ENCODE peak calls at places on chromosome 15, in eight cellular contexts. L, C, U, K, T, S, Q and Y are unnamed samples.

GRCh38 chr15:35936284-35936683 is 390.3 kb upstream of the DPH6 start:
- DNase-seq in C (no peak), U (peak; percentile 31), L (no peak), K (no peak), Q (no peak), S (no peak), T (no peak), Y (no peak)

GRCh38 chr15:93209690-93210425 is 120.8 kb upstream of the RGMA start:
- DNase-seq in L (peak; percentile 0), C (peak; percentile 22), U (no peak), S (no peak), Q (no peak), T (no peak), K (no peak), Y (no peak)

GRCh38 chr15:31511707-31512310 is 185.2 kb downstream of the KLF13 start:
- DNase-seq in K (no peak), T (no peak), S (peak; percentile 67), L (no peak), Q (no peak), U (no peak), C (no peak), Y (no peak)

GRCh38 chr15:59420108-59420507 is 17.9 kb upstream of the FAM81A start:
- DNase-seq in T (no peak), L (no peak), U (no peak), S (no peak), C (no peak), K (no peak), Q (no peak), Y (no peak)

GRCh38 chr15:94524565-94524964 is 293.2 kb downstream of the MCTP2 start:
- DNase-seq in Q (no peak), U (no peak), S (no peak), T (no peak), L (no peak), C (peak; percentile 77), K (no peak), Y (no peak)

GRCh38 chr15:68790910-68791309 is 29.8 kb downstream of the ANP32A start:
- DNase-seq in Q (no peak), S (no peak), K (no peak), L (no peak), U (no peak), C (no peak), T (no peak), Y (no peak)

GRCh38 chr15:31303434-31304073 is 23.1 kb upstream of the KLF13 start:
- DNase-seq in Q (peak; percentile 60), U (peak; percentile 57), C (no peak), T (no peak), S (no peak), K (peak; percentile 58), L (no peak), Y (peak; percentile 86)

GRCh38 chr15:67174864-67175573 is 79.4 kb downstream of the AAGAB start:
- DNase-seq in C (peak; percentile 99), L (peak; percentile 52), Q (no peak), S (no peak), K (no peak), U (no peak), T (no peak), Y (no peak)

GRCh38 chr15:45499426-45499825 is 23.1 kb downstream of the SLC30A4 start:
- DNase-seq in C (no peak), T (no peak), S (no peak), Q (no peak), L (peak; percentile 57), K (no peak), U (no peak), Y (no peak)

GRCh38 chr15:56760186-56760585 is 26.9 kb upstream of the ZNF280D start:
- DNase-seq in C (peak; percentile 28), U (no peak), Q (no peak), S (no peak), K (no peak), T (no peak), L (peak; percentile 48), Y (no peak)

GRCh38 chr15:101244039-101244781 is 7.6 kb downstream of the CHSY1 start:
- DNase-seq in L (peak; percentile 62), C (no peak), Q (no peak), U (no peak), S (no peak), K (no peak), T (no peak), Y (no peak)

DNA sequence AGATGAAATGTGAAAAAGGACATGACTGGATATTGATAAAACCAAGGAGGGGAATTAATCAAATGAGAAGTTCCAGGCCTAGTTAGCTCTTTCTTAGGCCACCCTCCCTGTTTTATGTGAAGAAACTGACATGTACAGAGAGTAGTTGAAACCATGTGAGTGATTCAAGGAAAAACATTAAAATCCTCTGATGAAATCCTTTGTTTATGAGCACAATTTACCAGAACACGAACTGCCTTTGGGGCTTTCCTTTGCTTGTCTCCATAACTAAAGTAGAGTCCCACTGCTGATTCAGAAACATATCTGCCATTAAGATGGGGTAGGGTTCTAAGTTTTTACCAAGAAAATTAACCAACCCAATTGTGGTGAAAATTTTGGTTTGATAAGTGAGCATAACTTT is 558.3 kb downstream of the NR2F2 start:
- DNase-seq in Q (no peak), T (no peak), C (no peak), S (no peak), L (no peak), U (no peak), K (no peak), Y (no peak)
- H3K27ac ChIP-seq in Q (no peak overlapping the region), T (no peak overlapping the region), C (no peak overlapping the region), S (no peak overlapping the region), L (no peak overlapping the region), U (no peak overlapping the region), K (no peak overlapping the region), Y (no peak overlapping the region)

GRCh38 chr15:41567261-41567660 is 8.2 kb downstream of the TYRO3 start:
- DNase-seq in K (no peak), L (no peak), S (no peak), T (no peak), Q (no peak), C (no peak), U (no peak), Y (no peak)
- H3K27ac ChIP-seq in K (no peak overlapping the region), L (no peak overlapping the region), S (no peak overlapping the region), T (no peak overlapping the region), Q (no peak overlapping the region), C (no peak overlapping the region), U (peak overlapping the region; percentile 99), Y (no peak overlapping the region)

DNA sequence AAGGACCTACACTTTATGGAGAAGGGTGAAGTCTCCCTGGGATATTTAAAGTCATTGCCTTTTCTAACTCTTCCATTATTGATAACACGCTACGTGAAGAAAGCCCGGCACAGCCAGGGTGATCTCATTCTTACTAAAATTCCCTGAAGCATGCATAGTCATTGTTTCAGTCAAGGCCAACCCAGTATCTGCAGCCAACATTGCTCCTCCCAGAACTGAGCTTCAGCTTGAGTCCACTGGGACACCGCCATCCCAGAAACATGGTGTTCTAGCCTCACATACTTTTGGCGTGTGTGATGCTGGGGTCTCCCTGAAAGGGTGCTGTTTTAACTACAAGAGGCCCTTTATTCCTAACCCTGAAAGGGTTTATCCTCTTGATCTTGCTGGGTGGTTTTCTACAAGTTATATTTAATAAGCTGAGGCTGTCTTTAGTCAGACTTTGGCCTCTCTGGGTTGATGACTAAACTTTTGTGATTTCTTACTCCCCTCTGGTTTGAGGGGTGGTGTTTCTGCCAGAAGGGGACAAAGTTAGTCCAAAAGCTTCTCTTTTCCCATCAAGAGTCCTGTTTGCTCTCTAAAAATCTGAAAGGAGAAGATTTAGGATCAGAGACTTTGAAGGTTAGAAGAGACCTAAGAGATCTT is 26.0 kb upstream of the FBN1 start:
- DNase-seq in L (peak; percentile 91), Q (peak; percentile 40), T (no peak), S (no peak), K (peak; percentile 52), U (no peak), C (peak; percentile 85), Y (peak; percentile 32)
- H3K27ac ChIP-seq in L (peak overlapping the region; percentile 89), Q (peak overlapping the region; percentile 68), T (no peak overlapping the region), S (no peak overlapping the region), K (peak overlapping the region; percentile 73), U (no peak overlapping the region), C (peak overlapping the region; percentile 53), Y (no peak overlapping the region)

GRCh38 chr15:87781959-87782625 is 474.4 kb downstream of the NTRK3 start:
- DNase-seq in U (no peak), S (no peak), C (no peak), T (no peak), L (no peak), Q (no peak), K (no peak), Y (no peak)

GRCh38 chr15:87779746-87780145 is 476.8 kb downstream of the NTRK3 start:
- DNase-seq in S (no peak), T (no peak), L (no peak), Q (no peak), C (no peak), U (no peak), K (no peak), Y (no peak)

GRCh38 chr15:87778358-87778757 is 478.2 kb downstream of the NTRK3 start:
- DNase-seq in C (no peak), K (no peak), Q (no peak), L (no peak), U (no peak), S (no peak), T (no peak), Y (no peak)

GRCh38 chr15:87777054-87777498 is 479.5 kb downstream of the NTRK3 start:
- DNase-seq in Q (no peak), S (no peak), C (peak; percentile 46), T (no peak), L (peak; percentile 90), U (no peak), K (no peak), Y (no peak)
- H3K27ac ChIP-seq in Q (no peak overlapping the region), S (no peak overlapping the region), C (no peak overlapping the region), T (no peak overlapping the region), L (no peak overlapping the region), U (no peak overlapping the region), K (no peak overlapping the region), Y (no peak overlapping the region)

DNA sequence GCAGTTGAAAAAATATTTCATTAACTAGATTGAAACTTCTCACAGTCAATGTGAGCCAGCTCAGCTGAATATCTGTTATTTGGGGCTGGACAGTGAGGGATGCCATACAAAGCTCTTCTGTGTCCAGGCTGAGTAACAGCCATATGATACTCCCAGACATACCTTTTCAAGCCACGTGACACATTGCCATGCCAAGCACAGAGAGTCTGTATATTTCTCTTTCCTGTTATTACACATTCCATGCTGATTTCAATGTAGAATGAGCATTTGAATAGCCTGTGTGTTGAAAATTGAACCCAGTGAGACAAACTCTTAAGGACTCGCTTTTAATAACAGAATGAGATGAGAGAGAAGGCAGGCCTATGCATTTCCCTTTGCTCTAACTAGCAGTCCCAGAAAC is 334.7 kb upstream of the RASGRP1 start:
- DNase-seq in K (no peak), S (no peak), T (no peak), C (peak; percentile 80), U (no peak), Q (no peak), L (peak; percentile 53), Y (no peak)
- H3K27ac ChIP-seq in K (no peak overlapping the region), S (no peak overlapping the region), T (no peak overlapping the region), C (no peak overlapping the region), U (no peak overlapping the region), Q (no peak overlapping the region), L (no peak overlapping the region), Y (no peak overlapping the region)